ENCODE peak calls at places on chromosomes 16 and 17, in six cellular contexts. P is dorsolateral prefrontal cortex, S is body of pancreas, B is PC-9, D is AG10803, U is choroid plexus epithelial cell. X is an unnamed sample.

GRCh38 chr17:35448899-35449227 is 297 bp upstream of the SLFN13 start:
- DNase-seq in U (no peak), P (no peak), S (no peak), B (no peak), D (no peak), X (no peak)

GRCh38 chr17:56699186-56699895 is 105.8 kb downstream of the NOG start:
- DNase-seq in D (peak), P (no peak), U (peak), S (peak), B (peak), X (peak)

GRCh38 chr17:73592079-73592415 is 52.2 kb downstream of the SDK2 start:
- DNase-seq in P (no peak), B (no peak), S (no peak), D (no peak), U (no peak), X (no peak)

GRCh38 chr17:6413073-6413472 is 21.8 kb downstream of the AIPL1 start:
- DNase-seq in D (peak), P (no peak), U (peak), B (no peak), S (no peak), X (no peak)

GRCh38 chr17:21418446-21419298 is 42.5 kb downstream of the KCNJ12 start:
- DNase-seq in P (no peak), D (no peak), B (no peak), S (no peak), U (no peak), X (no peak)

GRCh38 chr16:84606081-84606875 is 11.6 kb downstream of the COTL1 start:
- DNase-seq in B (no peak), S (no peak), D (no peak), P (no peak), U (no peak), X (no peak)

GRCh38 chr17:65515959-65516948 is 45.2 kb downstream of the AXIN2 start:
- DNase-seq in D (peak), U (peak), B (no peak), S (no peak), P (no peak), X (no peak)

GRCh38 chr17:29037739-29038465 is 5.0 kb upstream of the PIPOX start:
- DNase-seq in U (no peak), S (no peak), P (no peak), D (no peak), B (no peak), X (no peak)

GRCh38 chr16:77289331-77289809 is 90.2 kb downstream of the SYCE1L start:
- DNase-seq in D (peak), P (no peak), B (peak), S (no peak), U (peak), X (no peak)

GRCh38 chr17:56114469-56114868 is 38.8 kb upstream of the ANKFN1 start:
- DNase-seq in S (no peak), P (no peak), D (no peak), U (no peak), B (no peak), X (no peak)

GRCh38 chr16:15653227-15653626 is 3.2 kb downstream of the NDE1 start:
- DNase-seq in B (no peak), U (peak), P (no peak), D (peak), S (no peak), X (no peak)

GRCh38 chr17:71975331-71975801 is 145.5 kb upstream of the SOX9 start:
- DNase-seq in D (peak), S (peak), P (peak), U (peak), B (no peak), X (no peak)

GRCh38 chr17:72942594-72942993 is 149.9 kb downstream of the SLC39A11 start:
- DNase-seq in S (no peak), D (no peak), U (no peak), P (peak), B (no peak), X (no peak)

GRCh38 chr16:88560722-88561484 is 9.3 kb upstream of the ZC3H18 start:
- DNase-seq in S (no peak), D (peak), P (no peak), B (no peak), U (peak), X (no peak)

GRCh38 chr17:74768069-74768762 is 7.9 kb downstream of the NAT9 start:
- DNase-seq in S (peak), P (peak), B (no peak), U (peak), D (peak), X (no peak)

GRCh38 chr17:42740699-42741098 is 4.1 kb downstream of the EZH1 start:
- DNase-seq in U (no peak), P (no peak), D (no peak), S (no peak), B (no peak), X (no peak)

GRCh38 chr16:87789437-87790277 is 23.9 kb upstream of the KLHDC4 start:
- DNase-seq in P (no peak), D (peak), S (no peak), B (peak), U (no peak), X (no peak)

GRCh38 chr16:6682142-6682811 is 650.4 kb upstream of the RBFOX1 start:
- DNase-seq in D (no peak), P (peak), U (no peak), S (peak), B (no peak), X (no peak)

GRCh38 chr16:57815987-57816745 is 13.9 kb upstream of the KIFC3 start:
- DNase-seq in P (peak), U (peak), S (peak), D (peak), B (peak), X (peak)

GRCh38 chr16:56675685-56676210 is 6.1 kb downstream of the MT1H start:
- DNase-seq in D (no peak), B (no peak), U (no peak), S (no peak), P (no peak), X (no peak)

GRCh38 chr16:4920826-4921225 is 16.1 kb downstream of the PPL start:
- DNase-seq in B (no peak), S (no peak), D (no peak), P (no peak), U (no peak), X (no peak)

GRCh38 chr17:64001091-64001579 is 3.0 kb downstream of the PRR29 start:
- DNase-seq in P (no peak), B (no peak), U (no peak), D (no peak), S (no peak), X (no peak)

GRCh38 chr17:18186271-18186982 is 2.8 kb downstream of the ALKBH5 start:
- DNase-seq in S (no peak), D (peak), P (peak), U (no peak), B (no peak), X (no peak)

GRCh38 chr17:35895602-35896001 is 15.4 kb upstream of the CCL5 start:
- DNase-seq in S (no peak), B (no peak), U (peak), P (no peak), D (no peak), X (peak)

GRCh38 chr16:56108724-56109123 is 82.6 kb upstream of the GNAO1 start:
- DNase-seq in P (no peak), U (no peak), B (no peak), S (no peak), D (no peak), X (no peak)

GRCh38 chr16:71723537-71724319 is 773 bp downstream of the PHLPP2 start:
- DNase-seq in U (peak), P (peak), S (peak), D (peak), B (peak), X (no peak)

GRCh38 chr16:72401079-72401361 is 229.1 kb upstream of the PMFBP1 start:
- DNase-seq in U (no peak), D (no peak), P (no peak), B (no peak), S (no peak), X (no peak)

GRCh38 chr16:27088216-27088615 is 21.5 kb downstream of the C16orf82 start:
- DNase-seq in S (no peak), B (no peak), D (no peak), U (no peak), P (no peak), X (no peak)

GRCh38 chr17:42517516-42517915 is 18.5 kb upstream of the NAGLU start:
- DNase-seq in D (peak), P (peak), U (peak), B (peak), S (peak), X (peak)

GRCh38 chr17:39979021-39979660 is 1.5 kb upstream of the PSMD3 start:
- DNase-seq in B (no peak), D (peak), P (no peak), S (no peak), U (peak), X (peak)

GRCh38 chr17:62704381-62704971 is 77.0 kb downstream of the MRC2 start:
- DNase-seq in D (peak), U (peak), P (peak), S (peak), B (peak), X (no peak)

GRCh38 chr17:2054740-2055493 is at the start of gene HIC1:
- DNase-seq in S (peak), D (peak), P (peak), B (no peak), U (peak), X (no peak)

GRCh38 chr16:89720520-89720858 is 209 bp downstream of the VPS9D1 start:
- DNase-seq in U (peak), D (no peak), P (no peak), S (peak), B (no peak), X (no peak)

GRCh38 chr16:89422905-89423630 is 67.3 kb downstream of the ANKRD11 start:
- DNase-seq in P (no peak), D (peak), U (peak), B (no peak), S (no peak), X (no peak)

DNA sequence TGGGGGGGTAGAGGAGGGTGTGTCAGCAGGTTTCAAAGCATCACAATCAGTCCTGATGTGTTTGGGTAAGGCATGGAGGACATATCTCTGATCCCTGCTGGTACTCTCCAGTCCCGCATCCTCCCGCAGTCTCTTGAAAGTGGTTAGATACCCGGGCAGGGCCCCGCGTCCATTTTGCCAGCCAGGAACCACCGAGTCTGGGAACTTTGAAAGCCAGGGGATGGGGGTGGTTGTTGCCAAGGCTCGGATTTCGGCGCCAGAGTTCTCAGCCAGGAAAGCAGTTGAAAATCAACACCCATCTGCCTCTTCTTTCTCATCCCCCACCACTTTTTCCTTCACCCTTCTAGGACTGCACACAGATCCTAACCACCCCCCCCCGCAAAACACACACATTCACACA is 1.4 kb downstream of the CA10 start:
- DNase-seq in D (no peak), S (no peak), P (peak), B (no peak), U (no peak), X (no peak)
- TF ChIP-seq CTCF in D (no peak), S (no peak), P (no peak), B (no peak), U (no peak), X (no peak)

DNA sequence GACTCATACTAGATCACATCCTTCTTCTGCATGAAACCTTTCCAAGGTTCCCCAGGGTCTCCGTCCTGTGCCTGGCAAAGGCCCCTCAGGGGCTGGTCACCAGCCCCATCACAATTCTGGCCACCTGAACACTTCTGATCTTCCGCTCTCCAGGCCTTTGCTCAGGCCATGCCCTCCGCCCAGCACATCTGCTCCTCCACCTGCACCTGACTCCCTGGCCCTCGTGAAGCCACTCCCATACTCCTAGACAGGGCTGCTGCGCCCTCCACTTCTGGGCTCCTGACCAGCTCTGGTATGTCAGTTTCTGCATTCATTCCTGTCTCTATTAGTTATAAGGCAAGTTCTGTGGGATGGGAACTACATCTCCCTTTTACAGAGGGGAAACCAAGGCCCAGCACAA is 1.9 kb upstream of the MYL11 start:
- DNase-seq in B (no peak), S (no peak), P (no peak), U (no peak), D (no peak), X (no peak)
- H3K4me3 ChIP-seq in B (no peak), S (no peak), P (no peak), U (no peak), D (no peak), X (no peak)

GRCh38 chr17:77957215-77957868 is 1.2 kb upstream of the TNRC6C start:
- DNase-seq in U (peak), S (no peak), B (no peak), D (peak), P (no peak), X (no peak)

GRCh38 chr17:77958716-77959215 is 263 bp downstream of the TNRC6C start:
- DNase-seq in S (no peak), B (no peak), P (no peak), D (peak), U (no peak), X (no peak)

GRCh38 chr17:77959926-77960521 is 1.5 kb downstream of the TNRC6C start:
- DNase-seq in U (peak), D (no peak), P (peak), B (no peak), S (no peak), X (no peak)

GRCh38 chr17:77959216-77959925 is 868 bp downstream of the TNRC6C start:
- DNase-seq in S (peak), B (no peak), U (peak), P (no peak), D (no peak), X (no peak)

GRCh38 chr17:77957869-77958715 is at the start of gene TNRC6C:
- DNase-seq in D (peak), P (peak), B (no peak), U (peak), S (peak), X (peak)
- TF ChIP-seq CTCF in D (peak), P (no peak), B (no peak), U (peak), S (no peak), X (peak)

GRCh38 chr17:27983853-27984252 is 58.6 kb upstream of the NLK start:
- DNase-seq in D (no peak), P (no peak), B (no peak), U (no peak), S (no peak), X (no peak)
- H3K4me3 ChIP-seq in D (no peak), P (no peak), B (no peak), U (no peak), S (no peak), X (no peak)

GRCh38 chr16:50745940-50746339 is 4.1 kb downstream of the CYLD start:
- DNase-seq in U (no peak), S (no peak), P (no peak), D (no peak), B (no peak), X (no peak)

GRCh38 chr16:50751528-50751927 is 9.6 kb downstream of the CYLD start:
- DNase-seq in U (no peak), S (no peak), B (no peak), D (no peak), P (no peak), X (no peak)

GRCh38 chr16:50743575-50744225 is 1.8 kb downstream of the CYLD start:
- DNase-seq in D (no peak), S (no peak), B (no peak), U (no peak), P (no peak), X (no peak)

GRCh38 chr16:50744911-50745310 is 3.0 kb downstream of the CYLD start:
- DNase-seq in B (peak), U (peak), S (no peak), P (no peak), D (no peak), X (no peak)

GRCh38 chr16:50747206-50747956 is 5.5 kb downstream of the CYLD start:
- DNase-seq in U (peak), D (no peak), B (peak), S (no peak), P (no peak), X (no peak)
- TF ChIP-seq CTCF in U (peak), D (no peak), B (peak), S (no peak), P (peak), X (no peak)

GRCh38 chr17:82053556-82054263 is 2.0 kb downstream of the GPS1 start:
- DNase-seq in P (no peak), U (no peak), S (no peak), B (no peak), D (no peak), X (no peak)
- H3K4me3 ChIP-seq in P (no peak), U (peak), S (no peak), B (no peak), D (peak), X (peak)